ENCODE peak calls at places on chromosomes 13 and 19, in ten cellular contexts. R is body of pancreas; T is thoracic aorta; F is astrocyte; W is Peyer's patch; S is heart left ventricle; Q is CD8-positive, alpha-beta memory T cell; K is Caco-2; P is tibial artery; M is SJSA1. X is an unnamed sample.

GRCh38 chr13:40798380-40798779 is 9.0 kb downstream of the SLC25A15 start:
- DNase-seq in T (no peak), P (no peak), F (no peak), K (no peak), R (peak; percentile 87), W (no peak), S (no peak), M (no peak), Q (no peak), X (no peak)

GRCh38 chr19:54481326-54481930 is 8.3 kb upstream of the CDC42EP5 start:
- DNase-seq in Q (no peak), K (no peak), F (no peak), S (peak; percentile 33), R (peak; percentile 26), M (no peak), T (no peak), P (no peak), W (peak; percentile 55), X (no peak)

GRCh38 chr13:48235100-48235813 is 2.3 kb downstream of the ITM2B start:
- DNase-seq in F (peak; percentile 42), K (no peak), Q (no peak), P (no peak), S (no peak), R (peak; percentile 70), M (no peak), T (no peak), W (peak; percentile 67), X (no peak)

GRCh38 chr13:76610819-76611415 is 275.3 kb downstream of the KCTD12 start:
- DNase-seq in F (no peak), R (no peak), P (no peak), Q (no peak), K (no peak), T (no peak), W (no peak), S (no peak), M (no peak), X (no peak)

GRCh38 chr13:76711515-76712182 is 174.6 kb downstream of the KCTD12 start:
- DNase-seq in F (peak; percentile 92), M (peak; percentile 50), S (peak; percentile 37), T (no peak), K (no peak), R (no peak), Q (no peak), P (peak; percentile 66), W (no peak), X (no peak)

GRCh38 chr13:89541091-89542030 is 1806.1 kb upstream of the MIR17HG start:
- DNase-seq in W (no peak), T (no peak), R (no peak), M (no peak), Q (no peak), P (no peak), K (no peak), F (no peak), S (no peak), X (no peak)

GRCh38 chr19:34468400-34468799 is 13.2 kb upstream of the WTIP start:
- DNase-seq in W (no peak), T (no peak), F (no peak), S (no peak), Q (no peak), R (no peak), P (no peak), K (no peak), M (no peak), X (no peak)

GRCh38 chr13:41145136-41145908 is 12.7 kb upstream of the KBTBD6 start:
- DNase-seq in Q (no peak), P (no peak), W (no peak), K (no peak), S (no peak), M (no peak), R (no peak), F (peak; percentile 23), T (no peak), X (no peak)

GRCh38 chr13:57666554-57666953 is 35.0 kb downstream of the PCDH17 start:
- DNase-seq in S (no peak), M (no peak), T (no peak), P (no peak), F (no peak), W (no peak), K (no peak), Q (no peak), R (no peak), X (no peak)

GRCh38 chr13:75357576-75358295 is 124.2 kb downstream of the TBC1D4 start:
- DNase-seq in F (peak; percentile 56), T (no peak), K (peak; percentile 62), M (peak; percentile 84), S (no peak), P (no peak), R (peak; percentile 32), W (no peak), Q (peak; percentile 58), X (peak; percentile 30)

GRCh38 chr13:44718467-44718866 is 142.3 kb upstream of the TSC22D1 start:
- DNase-seq in K (no peak), S (no peak), F (no peak), T (no peak), W (no peak), P (no peak), Q (no peak), R (no peak), M (no peak), X (no peak)

GRCh38 chr19:52600639-52601024 is 30.5 kb downstream of the ZNF701 start:
- DNase-seq in M (peak; percentile 48), T (no peak), P (no peak), Q (peak; percentile 51), K (peak; percentile 86), F (no peak), W (peak; percentile 82), R (no peak), S (peak; percentile 24), X (no peak)

GRCh38 chr13:110425444-110425780 is 118.3 kb downstream of the COL4A2 start:
- DNase-seq in M (peak; percentile 97), R (no peak), Q (no peak), W (no peak), T (no peak), P (no peak), F (no peak), K (no peak), S (no peak), X (no peak)

GRCh38 chr13:85497652-85498051 is 301.6 kb downstream of the SLITRK6 start:
- DNase-seq in P (no peak), M (peak; percentile 87), T (no peak), R (no peak), S (no peak), W (no peak), K (no peak), Q (no peak), F (peak; percentile 99), X (no peak)

DNA sequence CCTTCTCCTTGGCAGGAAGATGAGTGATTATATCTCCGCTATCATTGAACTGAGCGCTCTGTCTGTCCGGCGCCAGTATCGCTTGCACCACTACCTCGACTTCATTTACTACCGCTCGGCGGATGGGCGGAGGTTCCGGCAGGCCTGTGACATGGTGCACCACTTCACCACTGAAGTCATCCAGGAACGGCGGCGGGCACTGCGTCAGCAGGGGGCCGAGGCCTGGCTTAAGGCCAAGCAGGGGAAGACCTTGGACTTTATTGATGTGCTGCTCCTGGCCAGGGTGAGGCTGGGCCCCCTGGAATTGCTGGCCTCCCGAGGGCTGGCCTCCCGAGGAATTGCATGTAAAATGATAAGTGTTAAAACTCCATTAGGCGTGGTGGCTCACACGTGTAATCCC is 32.1 kb downstream of the CYP4F22 start:
- DNase-seq in M (no peak), F (no peak), R (no peak), W (no peak), T (no peak), K (no peak), Q (no peak), S (no peak), P (no peak), X (no peak)
- H3K9me3 ChIP-seq in M (no peaks in the 10 kb centered on the region), F (no peaks in the 10 kb centered on the region), R (no peaks in the 10 kb centered on the region), W (no peaks in the 10 kb centered on the region), T (peaks cover 5% of the 10 kb centered on the region), K (no peaks in the 10 kb centered on the region), Q (no peaks in the 10 kb centered on the region), S (peaks cover 15% of the 10 kb centered on the region), P (peaks cover 4% of the 10 kb centered on the region), X (no peaks in the 10 kb centered on the region)

DNA sequence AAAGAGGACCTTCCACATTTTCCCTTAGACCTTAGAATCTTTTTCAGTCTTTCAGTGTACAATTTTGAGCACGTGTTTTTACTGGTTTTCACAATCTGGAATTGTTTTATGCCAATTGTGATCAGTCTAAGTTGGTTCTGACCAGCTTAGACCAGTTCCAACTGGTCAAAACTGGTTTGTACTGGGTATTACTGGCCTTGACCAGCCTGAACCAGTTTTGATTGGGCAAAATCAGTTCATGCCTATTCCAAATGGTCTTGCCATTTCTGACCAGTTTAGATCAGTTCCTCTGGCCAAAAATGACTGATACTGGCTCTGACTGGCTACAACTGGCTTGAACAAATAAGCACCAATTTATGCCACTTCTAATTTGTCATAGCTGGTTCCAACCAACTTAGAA is 36.4 kb downstream of the ZNF585A start:
- DNase-seq in T (no peak), F (no peak), M (no peak), P (no peak), Q (no peak), R (no peak), K (no peak), W (no peak), S (no peak), X (no peak)
- H3K9me3 ChIP-seq in T (peaks cover 94% of the 10 kb centered on the region), F (peaks cover 69% of the 10 kb centered on the region), M (peaks cover 26% of the 10 kb centered on the region), P (peaks cover 99% of the 10 kb centered on the region), Q (peaks cover 73% of the 10 kb centered on the region), R (no peaks in the 10 kb centered on the region), K (peaks cover 34% of the 10 kb centered on the region), W (no peaks in the 10 kb centered on the region), S (peaks cover 100% of the 10 kb centered on the region), X (peaks cover 43% of the 10 kb centered on the region)

DNA sequence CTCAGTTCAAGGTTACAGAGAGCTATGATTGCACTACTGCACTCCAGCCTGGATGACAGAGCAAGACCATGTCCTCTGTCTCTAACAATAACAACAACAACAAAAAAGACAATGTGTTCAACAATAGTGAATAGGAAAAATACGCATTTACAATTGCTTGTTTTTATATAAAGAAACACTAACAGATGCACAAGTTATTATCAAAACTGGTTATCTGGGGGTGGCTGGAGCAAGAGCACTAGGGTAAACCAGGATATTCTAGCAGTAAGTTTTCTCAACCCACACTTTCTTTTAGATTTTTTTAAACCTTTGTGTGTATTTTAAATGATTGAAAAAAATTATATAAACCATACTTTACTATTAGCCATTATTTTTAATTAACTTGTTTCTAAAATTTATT is 33.1 kb downstream of the ZNF44 start:
- DNase-seq in K (no peak), W (no peak), F (no peak), P (no peak), R (no peak), T (no peak), S (no peak), Q (no peak), M (no peak), X (no peak)
- H3K9me3 ChIP-seq in K (no peaks in the 10 kb centered on the region), W (no peaks in the 10 kb centered on the region), F (peaks cover 16% of the 10 kb centered on the region), P (peaks cover 19% of the 10 kb centered on the region), R (no peaks in the 10 kb centered on the region), T (peaks cover 48% of the 10 kb centered on the region), S (peaks cover 20% of the 10 kb centered on the region), Q (peaks cover 10% of the 10 kb centered on the region), M (peaks cover 12% of the 10 kb centered on the region), X (peaks cover 9% of the 10 kb centered on the region)

DNA sequence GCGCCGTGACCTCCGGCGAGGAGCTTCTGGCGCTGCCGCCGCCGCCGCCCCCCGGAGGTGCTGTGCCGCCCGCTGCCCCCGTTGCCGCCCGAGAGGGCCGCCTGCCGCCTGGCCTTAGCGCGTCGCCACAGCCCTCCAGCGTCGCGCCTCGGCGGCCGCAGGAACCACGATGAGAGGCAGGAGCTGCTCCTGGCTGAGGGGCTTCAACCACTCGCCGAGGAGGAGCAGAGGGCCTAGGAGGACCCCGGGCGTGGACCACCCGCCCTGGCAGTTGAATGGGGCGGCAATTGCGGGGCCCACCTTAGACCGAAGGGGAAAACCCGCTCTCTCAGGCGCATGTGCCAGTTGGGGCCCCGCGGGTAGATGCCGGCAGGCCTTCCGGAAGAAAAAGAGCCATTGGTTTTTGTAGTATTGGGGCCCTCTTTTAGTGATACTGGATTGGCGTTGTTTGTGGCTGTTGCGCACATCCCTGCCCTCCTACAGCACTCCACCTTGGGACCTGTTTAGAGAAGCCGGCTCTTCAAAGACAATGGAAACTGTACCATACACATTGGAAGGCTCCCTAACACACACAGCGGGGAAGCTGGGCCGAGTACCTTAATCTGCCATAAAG is 4.8 kb downstream of the PDX1 start:
- DNase-seq in F (no peak), K (no peak), P (no peak), T (no peak), W (no peak), S (no peak), Q (no peak), R (no peak), M (no peak), X (no peak)
- H3K9me3 ChIP-seq in F (no peaks in the 10 kb centered on the region), K (no peaks in the 10 kb centered on the region), P (no peaks in the 10 kb centered on the region), T (no peaks in the 10 kb centered on the region), W (no peaks in the 10 kb centered on the region), S (no peaks in the 10 kb centered on the region), Q (no peaks in the 10 kb centered on the region), R (no peaks in the 10 kb centered on the region), M (no peaks in the 10 kb centered on the region), X (no peaks in the 10 kb centered on the region)